ENCODE peak calls at places on chromosome 21, in six cellular contexts. X is spleen, H is left ventricle myocardium inferior, P is substantia nigra, D is heart right ventricle, E is HCT116. Q is an unnamed sample.

GRCh38 chr21:37060296-37060695 is 12.6 kb downstream of the PIGP start:
- DNase-seq in X (no peak), H (no peak), P (no peak), D (no peak), E (peak), Q (peak)

GRCh38 chr21:35989185-35989735 is 71.1 kb downstream of the SETD4 start:
- DNase-seq in X (no peak), H (no peak), P (no peak), D (no peak), E (no peak), Q (no peak)

GRCh38 chr21:38413958-38414506 is 84.2 kb downstream of the ERG start:
- DNase-seq in X (no peak), H (no peak), P (no peak), D (no peak), E (no peak), Q (no peak)

GRCh38 chr21:37445228-37445627 is 78.7 kb downstream of the DYRK1A start:
- DNase-seq in X (no peak), H (no peak), P (no peak), D (no peak), E (no peak), Q (no peak)

GRCh38 chr21:25373126-25374082 is 233.9 kb downstream of the MRPL39 start:
- DNase-seq in X (no peak), H (no peak), P (no peak), D (no peak), E (no peak), Q (no peak)

GRCh38 chr21:39363607-39364555 is 15.0 kb upstream of the HMGN1 start:
- DNase-seq in X (no peak), H (no peak), P (no peak), D (no peak), E (no peak), Q (no peak)

GRCh38 chr21:33843216-33843615 is 72.4 kb downstream of the ATP5PO start:
- DNase-seq in X (no peak), H (no peak), P (no peak), D (no peak), E (no peak), Q (no peak)

GRCh38 chr21:38468989-38469388 is 29.3 kb downstream of the ERG start:
- DNase-seq in X (no peak), H (no peak), P (no peak), D (no peak), E (no peak), Q (no peak)

GRCh38 chr21:41706678-41707077 is 60.2 kb downstream of the RIPK4 start:
- DNase-seq in X (no peak), H (no peak), P (no peak), D (no peak), E (no peak), Q (no peak)

GRCh38 chr21:41706263-41706639 is 60.6 kb downstream of the RIPK4 start:
- DNase-seq in X (no peak), H (no peak), P (no peak), D (no peak), E (no peak), Q (no peak)

GRCh38 chr21:41705546-41706262 is 61.1 kb downstream of the RIPK4 start:
- DNase-seq in X (no peak), H (no peak), P (no peak), D (no peak), E (no peak), Q (no peak)

GRCh38 chr21:41701749-41702148 is 65.1 kb downstream of the RIPK4 start:
- DNase-seq in X (no peak), H (no peak), P (no peak), D (no peak), E (no peak), Q (no peak)

GRCh38 chr21:41703857-41704501 is 62.9 kb downstream of the RIPK4 start:
- DNase-seq in X (no peak), H (no peak), P (no peak), D (no peak), E (no peak), Q (no peak)
- H3K27ac ChIP-seq in X (no peak), H (no peak), P (no peak), D (no peak), E (no peak), Q (no peak)

GRCh38 chr21:45994086-45994661 is 12.6 kb downstream of the COL6A1 start:
- DNase-seq in X (peak), H (peak), P (no peak), D (peak), E (no peak), Q (no peak)

GRCh38 chr21:45995686-45996179 is 14.2 kb downstream of the COL6A1 start:
- DNase-seq in X (peak), H (peak), P (no peak), D (no peak), E (peak), Q (no peak)

GRCh38 chr21:45996311-45997204 is 15.0 kb downstream of the COL6A1 start:
- DNase-seq in X (peak), H (peak), P (no peak), D (no peak), E (no peak), Q (no peak)

GRCh38 chr21:45993210-45994085 is 11.9 kb downstream of the COL6A1 start:
- DNase-seq in X (peak), H (peak), P (no peak), D (peak), E (no peak), Q (no peak)

GRCh38 chr21:45994738-45995685 is 13.4 kb downstream of the COL6A1 start:
- DNase-seq in X (peak), H (peak), P (no peak), D (peak), E (no peak), Q (no peak)
- H3K27ac ChIP-seq in X (no peak), H (peak), P (no peak), D (no peak), E (peak), Q (no peak)

GRCh38 chr21:45417256-45417950 is 12.4 kb downstream of the COL18A1 start:
- DNase-seq in X (peak), H (peak), P (no peak), D (no peak), E (no peak), Q (no peak)
- H3K27ac ChIP-seq in X (no peak), H (peak), P (no peak), D (peak), E (no peak), Q (no peak)

DNA sequence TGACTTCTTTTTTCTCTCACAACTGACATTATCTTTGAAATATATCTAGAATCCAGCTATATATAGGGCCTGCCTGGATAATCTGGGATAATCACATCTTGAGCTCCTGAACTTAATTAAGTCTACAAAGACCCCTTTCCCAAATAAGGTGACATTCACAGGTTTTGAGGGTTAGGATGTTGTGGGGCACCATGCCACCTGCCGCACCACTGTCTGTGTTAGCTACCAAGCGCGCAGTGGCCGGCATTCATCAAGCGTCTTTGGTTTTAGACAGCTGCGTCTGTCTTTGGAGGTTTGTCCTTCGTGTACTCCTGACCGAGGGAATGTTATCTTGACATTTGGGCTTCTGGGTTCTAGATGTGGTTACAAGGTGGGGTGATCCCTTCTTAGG is 7.5 kb downstream of the TRAPPC10 start:
- DNase-seq in X (no peak), H (no peak), P (no peak), D (no peak), E (no peak), Q (no peak)
- H3K27ac ChIP-seq in X (peak), H (peak), P (no peak), D (no peak), E (no peak), Q (no peak)

GRCh38 chr21:21200939-21201610 is 202.9 kb downstream of the NCAM2 start:
- DNase-seq in X (no peak), H (no peak), P (no peak), D (no peak), E (no peak), Q (no peak)
- H3K27ac ChIP-seq in X (peak), H (peak), P (no peak), D (peak), E (no peak), Q (no peak)

DNA sequence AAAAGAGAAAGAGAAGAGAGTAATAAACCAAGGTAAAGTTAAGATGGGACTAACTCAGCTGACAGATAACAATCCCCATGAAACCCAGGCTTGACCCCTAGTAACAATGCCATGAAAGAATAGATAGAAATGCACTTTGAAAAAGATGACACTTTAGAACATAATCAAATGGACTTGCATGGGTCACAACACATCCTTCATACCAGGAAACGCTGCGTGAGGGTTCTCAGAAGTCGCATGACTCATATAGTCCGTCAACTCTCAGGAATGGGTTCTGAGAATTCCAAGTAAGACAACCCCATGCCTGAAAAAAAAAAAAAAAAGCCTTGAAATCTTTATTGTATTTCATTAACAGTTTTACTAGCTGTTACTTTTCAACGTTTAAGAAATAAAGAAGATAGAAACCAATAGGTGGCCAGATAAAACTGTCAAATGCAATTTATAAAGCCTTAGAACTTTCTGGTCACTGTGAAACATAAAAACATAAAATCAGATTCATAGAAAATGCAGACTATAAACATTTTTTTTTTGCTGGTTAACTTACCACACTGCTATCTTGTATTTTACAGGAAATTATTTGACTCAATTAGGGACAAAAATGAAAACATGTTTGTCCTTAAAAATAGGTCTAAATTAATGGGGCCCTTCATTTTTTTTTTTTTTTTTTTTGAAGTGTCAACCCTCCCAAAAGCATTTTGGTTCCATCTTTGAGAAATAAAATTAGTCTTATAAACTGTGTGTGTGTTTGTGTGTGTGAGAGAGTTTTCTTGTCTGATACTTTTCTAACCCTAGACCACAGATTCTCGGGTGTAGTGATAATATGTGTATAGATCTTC is 202.1 kb downstream of the NCAM2 start:
- DNase-seq in X (no peak), H (peak), P (no peak), D (no peak), E (no peak), Q (no peak)
- H3K27ac ChIP-seq in X (peak), H (peak), P (no peak), D (peak), E (no peak), Q (no peak)

GRCh38 chr21:41726970-41727783 is 39.7 kb downstream of the RIPK4 start:
- DNase-seq in X (no peak), H (peak), P (no peak), D (peak), E (peak), Q (no peak)
- H3K27ac ChIP-seq in X (no peak), H (no peak), P (no peak), D (no peak), E (peak), Q (no peak)

GRCh38 chr21:46203203-46203600 is 18.9 kb upstream of the SPATC1L start:
- DNase-seq in X (no peak), H (peak), P (no peak), D (no peak), E (no peak), Q (no peak)
- H3K27ac ChIP-seq in X (no peak), H (peak), P (peak), D (peak), E (no peak), Q (peak)

Q was measured in caudate nucleus.